ENCODE peak calls at places on chromosomes 3 and 15, in five cellular contexts. Y, G, C, O and J are unnamed samples.

GRCh38 chr3:53226142-53226840 is 29.5 kb downstream of the TKT start:
- DNase-seq in Y (no peak), G (peak; percentile 34), C (no peak), O (no peak), J (no peak)

GRCh38 chr3:135165260-135165659 is 370.2 kb downstream of the EPHB1 start:
- DNase-seq in Y (no peak), G (no peak), C (no peak), O (no peak), J (no peak)

GRCh38 chr15:39427705-39428104 is 153.2 kb upstream of the THBS1 start:
- DNase-seq in Y (no peak), G (no peak), C (peak; percentile 49), O (no peak), J (no peak)

GRCh38 chr15:28246605-28247004 is 75.4 kb downstream of the HERC2 start:
- DNase-seq in Y (no peak), G (no peak), C (no peak), O (no peak), J (no peak)

GRCh38 chr15:76763554-76763953 is 141.6 kb downstream of the SCAPER start:
- DNase-seq in Y (no peak), G (no peak), C (no peak), O (no peak), J (no peak)

GRCh38 chr15:36912311-36912712 is 188.0 kb downstream of the MEIS2 start:
- DNase-seq in Y (no peak), G (no peak), C (no peak), O (no peak), J (no peak)

GRCh38 chr3:150725548-150725947 is 21.8 kb upstream of the ERICH6 start:
- DNase-seq in Y (no peak), G (no peak), C (no peak), O (no peak), J (no peak)

GRCh38 chr15:79769081-79769481 is 127.7 kb downstream of the MTHFS start:
- DNase-seq in Y (no peak), G (no peak), C (peak; percentile 8), O (no peak), J (no peak)

GRCh38 chr15:62648954-62649353 is 393.6 kb upstream of the TPM1 start:
- DNase-seq in Y (no peak), G (no peak), C (peak; percentile 20), O (no peak), J (no peak)

GRCh38 chr3:179272385-179272784 is 21.5 kb upstream of the KCNMB3 start:
- DNase-seq in Y (no peak), G (no peak), C (no peak), O (no peak), J (no peak)

GRCh38 chr3:136075218-136075808 is 109.8 kb downstream of the PPP2R3A start:
- DNase-seq in Y (peak; percentile 83), G (peak; percentile 69), C (peak; percentile 78), O (peak; percentile 74), J (peak; percentile 68)

GRCh38 chr3:27194494-27194893 is 174.7 kb downstream of the NEK10 start:
- DNase-seq in Y (no peak), G (no peak), C (no peak), O (no peak), J (no peak)

GRCh38 chr15:61086756-61087155 is 142.3 kb downstream of the RORA start:
- DNase-seq in Y (no peak), G (no peak), C (no peak), O (no peak), J (no peak)

GRCh38 chr15:94141802-94142201 is 89.6 kb upstream of the MCTP2 start:
- DNase-seq in Y (no peak), G (no peak), C (no peak), O (no peak), J (no peak)

GRCh38 chr3:77051927-77052542 is 12.1 kb downstream of the ROBO2 start:
- DNase-seq in Y (no peak), G (no peak), C (no peak), O (no peak), J (no peak)

GRCh38 chr15:34361278-34361677 is 5.7 kb downstream of the LPCAT4 start:
- DNase-seq in Y (no peak), G (no peak), C (no peak), O (no peak), J (no peak)

GRCh38 chr3:70811880-70812279 is 499.4 kb upstream of the MDFIC2 start:
- DNase-seq in Y (no peak), G (peak; percentile 42), C (no peak), O (no peak), J (no peak)

GRCh38 chr3:15512173-15512572 is 9.3 kb downstream of the COLQ start:
- DNase-seq in Y (peak; percentile 84), G (peak; percentile 79), C (peak; percentile 96), O (peak; percentile 41), J (peak; percentile 74)

GRCh38 chr3:176469694-176470205 is 727.5 kb downstream of the TBL1XR1 start:
- DNase-seq in Y (no peak), G (no peak), C (no peak), O (no peak), J (no peak)

GRCh38 chr3:63914312-63914711 is 2.1 kb upstream of the SCAANT1 start:
- DNase-seq in Y (no peak), G (no peak), C (no peak), O (no peak), J (peak; percentile 62)

GRCh38 chr15:65192016-65192415 is 6.9 kb upstream of the CLPX start:
- DNase-seq in Y (no peak), G (no peak), C (no peak), O (no peak), J (no peak)

DNA sequence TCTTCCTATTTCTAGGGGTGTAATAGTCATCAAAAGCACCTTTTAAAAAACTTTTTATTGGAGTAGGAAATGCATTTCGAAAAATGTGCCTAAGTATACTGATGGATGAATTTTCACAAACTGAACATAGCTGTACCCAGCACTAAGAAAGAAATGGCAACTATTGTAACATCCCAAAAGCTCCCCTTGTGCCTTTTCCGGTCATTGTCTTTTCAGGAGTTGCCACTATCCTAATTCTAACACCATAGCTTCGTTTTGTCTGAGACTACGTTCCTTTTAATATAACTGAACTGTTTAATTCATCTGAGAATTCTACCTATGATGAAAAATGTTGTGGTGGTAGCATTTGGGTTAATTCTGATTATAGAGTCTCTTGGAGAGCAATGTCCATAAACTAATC is 1.9 kb downstream of the TIMMDC1 start:
- DNase-seq in Y (no peak), G (no peak), C (no peak), O (no peak), J (no peak)
- H3K4me3 ChIP-seq in Y (peak overlapping the region; percentile 22), G (peak overlapping the region; percentile 97), C (peak overlapping the region; percentile 98), O (no peak overlapping the region), J (no peak overlapping the region)

GRCh38 chr3:184583345-184584000 is 21.9 kb downstream of the EPHB3 start:
- DNase-seq in Y (peak; percentile 60), G (peak; percentile 59), C (peak; percentile 94), O (peak; percentile 74), J (no peak)

GRCh38 chr3:184582998-184583344 is 21.4 kb downstream of the EPHB3 start:
- DNase-seq in Y (no peak), G (peak; percentile 46), C (no peak), O (no peak), J (no peak)

GRCh38 chr3:184585545-184585944 is 24.0 kb downstream of the EPHB3 start:
- DNase-seq in Y (no peak), G (no peak), C (no peak), O (no peak), J (no peak)

GRCh38 chr3:184582583-184582982 is 21.0 kb downstream of the EPHB3 start:
- DNase-seq in Y (peak; percentile 75), G (peak; percentile 62), C (peak; percentile 78), O (no peak), J (no peak)

DNA sequence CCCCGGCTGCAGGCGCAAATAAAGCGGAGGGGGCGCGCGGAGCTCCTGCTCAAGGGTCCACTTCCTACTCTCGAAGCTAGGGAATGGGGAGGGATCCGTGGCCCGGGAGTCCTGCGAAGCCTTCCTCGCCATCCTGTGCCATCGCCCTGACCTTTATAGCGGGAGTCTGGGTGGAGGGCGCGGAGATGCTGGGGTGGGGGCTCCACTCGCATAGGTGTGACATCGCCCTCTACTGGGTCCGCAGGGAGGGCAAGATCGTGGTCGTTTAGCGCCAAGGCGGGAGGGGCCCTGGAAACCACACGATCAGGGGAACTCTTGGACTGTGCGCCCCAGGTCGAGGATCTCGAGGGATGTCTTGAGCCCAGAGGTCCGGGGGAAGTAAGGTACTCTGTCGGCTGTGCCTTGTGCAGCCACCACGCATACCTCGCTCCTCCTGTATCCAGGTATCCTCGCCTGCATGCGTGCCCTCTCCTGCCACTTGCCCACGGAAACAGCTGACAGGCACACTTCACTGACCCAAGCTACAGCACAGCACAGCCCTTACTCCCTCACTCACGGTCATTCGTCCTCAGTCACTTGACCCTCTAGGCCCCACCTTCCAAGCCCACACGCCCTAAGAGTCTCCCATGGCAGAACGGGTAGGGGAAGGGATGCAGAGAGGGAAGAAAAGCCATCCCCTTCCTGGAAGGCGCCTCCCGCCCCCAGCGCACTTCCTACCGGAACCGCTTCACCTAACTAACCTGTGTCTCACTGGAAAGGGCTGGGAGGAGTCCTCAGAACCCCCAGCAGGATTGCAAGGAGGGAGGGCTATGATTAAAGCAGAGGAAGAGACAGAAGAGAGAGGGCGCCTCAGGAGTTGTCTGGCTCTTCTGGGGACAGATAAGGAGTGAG is 22.7 kb downstream of the EPHB3 start:
- DNase-seq in Y (no peak), G (peak; percentile 55), C (peak; percentile 85), O (peak; percentile 69), J (no peak)
- H3K4me3 ChIP-seq in Y (peak overlapping the region; percentile 76), G (peak overlapping the region; percentile 76), C (peak overlapping the region; percentile 17), O (peak overlapping the region; percentile 42), J (no peak overlapping the region)

DNA sequence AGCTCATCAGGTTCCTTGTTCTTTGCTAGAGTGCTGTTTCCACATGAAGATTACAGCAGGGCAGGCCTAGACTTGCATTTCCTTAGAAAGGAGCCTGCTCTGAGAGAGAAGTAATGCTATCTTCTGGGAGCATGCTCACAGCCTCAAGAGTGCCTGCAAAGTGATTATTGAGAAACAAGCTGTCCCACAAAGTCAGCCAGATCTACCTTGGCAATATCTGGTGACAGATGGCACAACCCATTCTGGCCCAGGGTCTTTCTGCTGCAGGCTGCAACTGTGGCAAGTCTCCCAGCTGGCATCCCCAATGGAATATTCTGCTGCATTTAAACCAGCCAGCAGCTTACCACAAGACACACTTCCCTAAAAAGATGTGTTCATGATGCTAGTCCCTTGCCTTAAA is 29.3 kb downstream of the MTMR10 start:
- DNase-seq in Y (no peak), G (peak; percentile 75), C (no peak), O (no peak), J (no peak)
- H3K4me3 ChIP-seq in Y (no peak overlapping the region), G (no peak overlapping the region), C (no peak overlapping the region), O (no peak overlapping the region), J (no peak overlapping the region)

GRCh38 chr3:115806501-115806900 is 183.2 kb downstream of the GAP43 start:
- DNase-seq in Y (no peak), G (no peak), C (no peak), O (no peak), J (no peak)

GRCh38 chr3:115803661-115804060 is 180.4 kb downstream of the GAP43 start:
- DNase-seq in Y (no peak), G (no peak), C (no peak), O (no peak), J (no peak)

GRCh38 chr3:115808239-115808638 is 184.9 kb downstream of the GAP43 start:
- DNase-seq in Y (no peak), G (no peak), C (no peak), O (no peak), J (no peak)

GRCh38 chr3:115804200-115804599 is 180.9 kb downstream of the GAP43 start:
- DNase-seq in Y (no peak), G (no peak), C (no peak), O (no peak), J (no peak)

DNA sequence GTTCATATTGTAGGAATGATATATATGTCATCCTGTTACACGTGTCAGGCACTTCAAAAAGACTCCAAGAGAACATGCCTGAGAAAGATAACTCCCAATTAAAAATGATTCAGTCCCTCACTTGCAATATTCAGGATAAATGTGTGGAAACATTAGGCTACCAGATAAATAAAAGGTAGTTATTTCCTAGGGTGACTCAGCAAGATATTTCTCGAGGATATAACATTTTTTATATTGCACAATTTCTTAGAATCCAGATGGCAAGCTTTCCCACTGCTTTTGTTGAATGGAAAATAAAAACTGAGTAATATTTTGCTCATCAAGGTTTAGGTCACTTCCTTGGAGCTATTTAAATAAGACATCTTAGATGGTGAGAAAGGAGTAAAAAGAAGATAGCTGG is 181.4 kb downstream of the GAP43 start:
- DNase-seq in Y (no peak), G (no peak), C (no peak), O (no peak), J (no peak)
- H3K4me3 ChIP-seq in Y (no peak overlapping the region), G (no peak overlapping the region), C (no peak overlapping the region), O (no peak overlapping the region), J (no peak overlapping the region)